ENCODE peak calls at places on chromosomes 7 and 10, in ten cellular contexts. A is T-cell; R is fibroblast of pulmonary artery; O is naive thymus-derived CD8-positive, alpha-beta T cell; X is CD4-positive, alpha-beta T cell; D is amygdala; C is activated T-helper 1 cell treated with anti-CD3 and anti-CD28 coated beads, Interleukin-12 subunit alpha, Interleukin-12 subunit beta, Interleukin-2, Interleukin-4 antibody, amounts not matched to agents 30 ng/mL and 10 ng/mL and 1 ng/mL, durations not matched to agents 14 hours and 24 hours and 36 hours; N is endothelial cell of umbilical vein; J is HFFc6; K is T follicular helper cell. W is an unnamed sample.

GRCh38 chr7:41478187-41478586 is 224.7 kb downstream of the INHBA start:
- DNase-seq in C (no peak), J (no peak), D (no peak), A (no peak), K (no peak), O (no peak), N (peak), X (no peak), R (peak), W (no peak)

GRCh38 chr7:158001621-158002320 is 585.9 kb downstream of the PTPRN2 start:
- DNase-seq in D (no peak), C (no peak), R (no peak), A (no peak), K (no peak), J (no peak), N (no peak), O (no peak), X (no peak), W (no peak)

GRCh38 chr7:28900311-28900710 is 57.8 kb downstream of the TRIL start:
- DNase-seq in C (no peak), J (no peak), A (no peak), K (no peak), N (no peak), O (no peak), R (no peak), X (no peak), D (no peak), W (no peak)

GRCh38 chr10:7111574-7111973 is 299.3 kb downstream of the SFMBT2 start:
- DNase-seq in J (no peak), C (no peak), A (no peak), K (no peak), D (no peak), N (peak), X (no peak), O (no peak), R (peak), W (peak)

GRCh38 chr7:114922652-114923402 is 933 bp downstream of the MDFIC start:
- DNase-seq in K (peak), J (peak), R (peak), C (peak), A (peak), X (peak), N (peak), D (no peak), O (peak), W (peak)

GRCh38 chr7:126804604-126805003 is 448.1 kb downstream of the GRM8 start:
- DNase-seq in O (no peak), A (no peak), K (no peak), J (no peak), C (no peak), R (no peak), D (no peak), X (no peak), N (no peak), W (no peak)

GRCh38 chr10:18545626-18546025 is 105.8 kb downstream of the NSUN6 start:
- DNase-seq in J (no peak), A (no peak), C (no peak), N (no peak), R (peak), X (no peak), O (no peak), D (no peak), K (no peak), W (no peak)

GRCh38 chr7:94276797-94277196 is 117.9 kb upstream of the COL1A2 start:
- DNase-seq in A (no peak), D (no peak), C (no peak), X (no peak), R (peak), N (peak), J (peak), K (no peak), O (no peak), W (peak)

GRCh38 chr7:80498481-80499349 is 13.1 kb downstream of the GNAT3 start:
- DNase-seq in A (no peak), C (no peak), J (peak), D (no peak), O (no peak), K (no peak), X (no peak), N (peak), R (peak), W (peak)

GRCh38 chr10:14240253-14241189 is 90.2 kb downstream of the FRMD4A start:
- DNase-seq in O (no peak), K (no peak), A (no peak), J (no peak), R (peak), X (no peak), N (no peak), C (no peak), D (no peak), W (no peak)

GRCh38 chr10:26733750-26734568 is 36.5 kb downstream of the PDSS1 start:
- DNase-seq in R (no peak), C (no peak), K (no peak), J (no peak), A (no peak), O (no peak), X (no peak), N (no peak), D (no peak), W (no peak)

GRCh38 chr10:37855691-37856090 is 1.7 kb downstream of the ZNF248 start:
- DNase-seq in X (no peak), O (no peak), A (no peak), R (no peak), C (no peak), K (no peak), J (no peak), N (no peak), D (no peak), W (no peak)

GRCh38 chr7:148909560-148909959 is 25.5 kb upstream of the EZH2 start:
- DNase-seq in O (no peak), A (no peak), J (no peak), N (no peak), R (no peak), K (no peak), C (no peak), D (no peak), X (no peak), W (no peak)

GRCh38 chr10:3622845-3623621 is 162.0 kb downstream of the KLF6 start:
- DNase-seq in C (peak), O (no peak), X (no peak), R (peak), A (no peak), J (peak), D (no peak), N (no peak), K (no peak), W (no peak)

GRCh38 chr7:34928052-34928451 is 109.2 kb downstream of the DPY19L1 start:
- DNase-seq in X (peak), N (no peak), K (peak), R (peak), O (no peak), J (peak), C (peak), A (peak), D (peak), W (no peak)

GRCh38 chr10:34286136-34286739 is 528.9 kb downstream of the PARD3 start:
- DNase-seq in A (no peak), K (no peak), R (no peak), D (no peak), N (no peak), O (no peak), C (no peak), X (no peak), J (peak), W (peak)

GRCh38 chr7:101912711-101913110 is 95.3 kb downstream of the CUX1 start:
- DNase-seq in O (no peak), C (no peak), J (no peak), A (no peak), N (no peak), K (no peak), X (no peak), R (peak), D (no peak), W (no peak)

GRCh38 chr7:44460325-44460724 is 30.1 kb downstream of the NUDCD3 start:
- DNase-seq in A (peak), J (no peak), K (peak), O (peak), X (no peak), D (no peak), R (no peak), C (peak), N (no peak), W (no peak)

GRCh38 chr10:112429147-112429546 is 17.6 kb downstream of the ZDHHC6 start:
- DNase-seq in C (no peak), A (no peak), J (no peak), O (no peak), R (no peak), N (no peak), D (no peak), K (no peak), X (no peak), W (no peak)

GRCh38 chr7:29289156-29290021 is 94.8 kb downstream of the CHN2 start:
- DNase-seq in A (no peak), O (no peak), C (no peak), N (no peak), J (no peak), X (no peak), R (peak), D (peak), K (no peak), W (peak)

GRCh38 chr10:44947356-44948152 is 12.0 kb upstream of the RASSF4 start:
- DNase-seq in O (no peak), N (no peak), K (no peak), X (no peak), A (no peak), C (no peak), R (no peak), D (no peak), J (no peak), W (no peak)

GRCh38 chr10:29157321-29157720 is 131.5 kb upstream of the LYZL1 start:
- DNase-seq in D (no peak), N (no peak), A (no peak), C (no peak), R (no peak), O (no peak), K (no peak), J (no peak), X (no peak), W (peak)

GRCh38 chr7:108497082-108497725 is 28.7 kb downstream of the PNPLA8 start:
- DNase-seq in X (no peak), K (peak), D (no peak), R (peak), A (peak), C (peak), N (peak), O (peak), J (peak), W (peak)

GRCh38 chr10:10293431-10293830 is 724.2 kb upstream of the CELF2 start:
- DNase-seq in J (no peak), A (no peak), N (no peak), C (no peak), O (no peak), X (no peak), K (no peak), D (no peak), R (peak), W (no peak)

GRCh38 chr7:148914208-148914777 is 30.2 kb upstream of the EZH2 start:
- DNase-seq in X (no peak), C (peak), D (no peak), R (peak), O (no peak), J (peak), K (no peak), N (no peak), A (no peak), W (no peak)

GRCh38 chr10:129839285-129840195 is 124.5 kb downstream of the EBF3 start:
- DNase-seq in R (no peak), D (no peak), K (no peak), J (no peak), N (no peak), C (no peak), A (no peak), O (no peak), X (no peak), W (no peak)

GRCh38 chr7:79176859-79177477 is 276.5 kb downstream of the MAGI2 start:
- DNase-seq in N (peak), X (no peak), C (no peak), D (no peak), R (peak), O (no peak), J (peak), K (no peak), A (no peak), W (peak)

GRCh38 chr7:123727071-123727837 is 21.5 kb downstream of the WASL start:
- DNase-seq in J (peak), O (no peak), D (no peak), K (no peak), X (no peak), R (peak), C (no peak), A (no peak), N (peak), W (peak)

GRCh38 chr7:41107330-41107937 is 595.5 kb downstream of the INHBA start:
- DNase-seq in R (no peak), K (no peak), X (no peak), J (peak), C (no peak), D (no peak), A (no peak), O (no peak), N (peak), W (no peak)

GRCh38 chr7:155007947-155008346 is 5.0 kb upstream of the PAXIP1 start:
- DNase-seq in J (no peak), K (no peak), C (no peak), A (peak), R (peak), N (peak), X (no peak), O (peak), D (no peak), W (no peak)

GRCh38 chr7:28488061-28488791 is 75.9 kb downstream of the CREB5 start:
- DNase-seq in J (no peak), R (no peak), O (no peak), D (no peak), X (no peak), K (no peak), N (no peak), C (no peak), A (no peak), W (no peak)

GRCh38 chr7:40804477-40805215 is 669.8 kb downstream of the SUGCT start:
- DNase-seq in O (no peak), D (no peak), N (no peak), A (no peak), X (no peak), K (no peak), C (no peak), J (no peak), R (no peak), W (peak)

GRCh38 chr10:59830601-59831259 is 75.6 kb downstream of the CCDC6 start:
- DNase-seq in R (peak), C (no peak), X (no peak), K (no peak), J (peak), A (peak), N (peak), D (no peak), O (no peak), W (peak)

GRCh38 chr7:25359471-25360059 is 131.3 kb upstream of the NPVF start:
- DNase-seq in R (no peak), O (no peak), X (no peak), J (no peak), D (no peak), N (no peak), C (no peak), A (no peak), K (no peak), W (no peak)

GRCh38 chr10:46170789-46171188 is 116.0 kb upstream of the ANTXRL start:
- DNase-seq in J (no peak), X (no peak), C (no peak), R (no peak), O (no peak), D (no peak), A (no peak), N (no peak), K (no peak), W (no peak)

GRCh38 chr10:71921319-71922027 is 42.7 kb upstream of the CHST3 start:
- DNase-seq in X (no peak), C (no peak), D (no peak), R (peak), N (no peak), J (no peak), K (no peak), O (no peak), A (no peak), W (no peak)

W was measured in foreskin fibroblast.